ENCODE peak calls at places on chromosomes 3 and 15, in eight cellular contexts. X is sigmoid colon, V is cardiac muscle cell, C is dorsolateral prefrontal cortex, A is ovary, B is fibroblast of pulmonary artery, H is fibroblast of the aortic adventitia, J is astrocyte of the cerebellum. S is an unnamed sample.

GRCh38 chr15:67955256-67955655 is 98.9 kb upstream of the PIAS1 start:
- DNase-seq in V (no peak), X (no peak), A (no peak), C (no peak), B (no peak), H (peak), J (no peak), S (peak)

GRCh38 chr3:185021326-185021725 is 131.5 kb downstream of the C3orf70 start:
- DNase-seq in A (no peak), C (no peak), H (peak), X (no peak), V (no peak), J (no peak), B (no peak), S (peak)

GRCh38 chr15:57652481-57652880 is 54.0 kb upstream of the POLR2M start:
- DNase-seq in B (no peak), C (no peak), H (no peak), J (no peak), V (no peak), X (no peak), A (no peak), S (no peak)

GRCh38 chr3:46946856-46947544 is 29.5 kb downstream of the CCDC12 start:
- DNase-seq in A (no peak), X (no peak), V (no peak), J (no peak), C (no peak), B (peak), H (no peak), S (no peak)

GRCh38 chr3:4492240-4493007 is 724 bp upstream of the ITPR1 start:
- DNase-seq in A (peak), H (peak), J (peak), B (peak), V (peak), C (peak), X (peak), S (peak)

GRCh38 chr3:136350557-136350956 is 100.4 kb downstream of the PCCB start:
- DNase-seq in A (no peak), X (no peak), C (no peak), J (no peak), B (peak), H (peak), V (peak), S (peak)

GRCh38 chr3:173789530-173789929 is 392.0 kb downstream of the NLGN1 start:
- DNase-seq in V (peak), X (no peak), B (peak), C (no peak), H (peak), J (no peak), A (no peak), S (peak)

GRCh38 chr15:77904436-77904821 is 173.1 kb downstream of the TBC1D2B start:
- DNase-seq in V (no peak), B (no peak), C (peak), A (no peak), J (no peak), H (no peak), X (peak), S (no peak)

GRCh38 chr15:66797921-66798320 is 95.9 kb downstream of the SMAD6 start:
- DNase-seq in J (no peak), V (no peak), H (peak), A (no peak), C (no peak), B (no peak), X (no peak), S (peak)

GRCh38 chr3:8651418-8652322 is 7.1 kb upstream of the SSUH2 start:
- DNase-seq in C (no peak), V (no peak), H (no peak), X (peak), B (no peak), A (no peak), J (no peak), S (no peak)

GRCh38 chr15:42101861-42102260 is 7.5 kb upstream of the PLA2G4D start:
- DNase-seq in X (no peak), B (no peak), H (no peak), J (no peak), V (no peak), A (no peak), C (no peak), S (peak)

GRCh38 chr3:61562042-61562809 is 855 bp downstream of the PTPRG start:
- DNase-seq in C (peak), J (no peak), B (peak), X (peak), H (peak), V (peak), A (peak), S (peak)

GRCh38 chr3:61565569-61565968 is 4.2 kb downstream of the PTPRG start:
- DNase-seq in B (no peak), H (no peak), J (no peak), A (no peak), X (no peak), C (no peak), V (no peak), S (no peak)

GRCh38 chr3:61564405-61565059 is 3.2 kb downstream of the PTPRG start:
- DNase-seq in A (peak), B (peak), X (peak), H (peak), V (peak), J (peak), C (peak), S (peak)

GRCh38 chr3:61562810-61563613 is 1.6 kb downstream of the PTPRG start:
- DNase-seq in X (peak), V (peak), A (peak), J (no peak), B (peak), C (peak), H (peak), S (peak)

DNA sequence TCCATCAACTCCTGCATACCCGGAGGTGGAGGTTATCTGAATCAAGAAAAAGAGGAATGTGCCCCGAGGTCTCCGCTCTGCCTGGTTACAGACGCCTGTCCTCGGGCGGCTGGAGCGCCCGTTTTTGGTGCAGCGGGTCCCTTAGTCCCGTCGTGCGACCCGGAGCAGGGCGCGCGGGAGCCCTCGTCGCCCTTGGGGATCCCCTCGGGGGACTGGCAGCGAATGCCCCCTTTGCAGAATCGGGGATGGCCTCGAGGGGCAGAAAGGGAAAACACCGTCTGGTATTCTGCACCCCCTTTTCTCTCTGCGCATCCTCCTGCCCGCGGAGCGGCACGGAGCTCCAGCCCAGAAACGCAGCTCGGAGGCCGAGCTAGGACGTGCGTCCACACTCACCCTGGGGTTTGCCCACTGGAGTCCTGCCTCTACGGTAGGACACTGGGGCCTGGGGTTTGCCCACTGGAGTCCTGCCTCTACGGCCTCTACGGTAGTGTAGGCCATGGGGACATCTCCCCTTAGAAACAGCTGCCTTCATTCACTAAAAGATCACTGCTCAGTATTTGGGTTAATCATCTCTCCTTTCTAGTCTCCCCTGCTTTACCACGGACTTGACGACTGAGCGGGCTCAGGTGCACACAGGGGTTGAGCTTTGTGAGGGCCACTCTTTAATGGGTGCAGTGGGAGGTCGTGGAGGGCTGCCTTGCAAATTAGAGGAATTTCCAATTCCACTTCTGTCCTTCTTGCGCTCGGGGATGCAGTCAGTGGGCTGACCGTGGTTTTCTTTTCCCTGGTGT is 2.4 kb downstream of the PTPRG start:
- DNase-seq in X (no peak), H (no peak), A (peak), V (no peak), C (peak), J (no peak), B (no peak), S (peak)
- H3K4me3 ChIP-seq in X (peak), H (peak), A (peak), V (peak), C (peak), J (peak), B (peak), S (peak)

DNA sequence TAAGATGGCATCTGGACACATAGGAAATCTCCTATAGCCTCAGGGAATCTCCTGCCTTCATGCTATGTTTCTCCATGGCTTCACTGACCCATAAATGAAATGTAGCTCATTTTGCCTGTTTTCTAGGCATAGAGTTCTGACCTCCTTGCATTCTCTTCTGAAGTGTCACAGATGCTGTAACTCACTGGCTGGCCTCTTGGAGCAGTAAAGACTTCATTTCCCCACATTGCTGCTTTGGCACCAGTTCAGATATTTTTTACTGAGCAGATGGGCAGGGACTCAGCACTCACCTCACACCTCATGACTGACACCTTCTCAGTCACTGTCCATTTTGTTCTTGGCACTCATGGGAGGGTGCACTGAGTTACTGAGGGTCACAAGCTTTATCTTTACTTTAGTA is 286.7 kb upstream of the TGFBR2 start:
- DNase-seq in X (no peak), A (no peak), J (no peak), H (peak), C (no peak), B (peak), V (peak), S (peak)
- TF ChIP-seq CTCF in X (peak), A (peak), J (peak), H (peak), C (peak), B (peak), V (peak), S (peak)

DNA sequence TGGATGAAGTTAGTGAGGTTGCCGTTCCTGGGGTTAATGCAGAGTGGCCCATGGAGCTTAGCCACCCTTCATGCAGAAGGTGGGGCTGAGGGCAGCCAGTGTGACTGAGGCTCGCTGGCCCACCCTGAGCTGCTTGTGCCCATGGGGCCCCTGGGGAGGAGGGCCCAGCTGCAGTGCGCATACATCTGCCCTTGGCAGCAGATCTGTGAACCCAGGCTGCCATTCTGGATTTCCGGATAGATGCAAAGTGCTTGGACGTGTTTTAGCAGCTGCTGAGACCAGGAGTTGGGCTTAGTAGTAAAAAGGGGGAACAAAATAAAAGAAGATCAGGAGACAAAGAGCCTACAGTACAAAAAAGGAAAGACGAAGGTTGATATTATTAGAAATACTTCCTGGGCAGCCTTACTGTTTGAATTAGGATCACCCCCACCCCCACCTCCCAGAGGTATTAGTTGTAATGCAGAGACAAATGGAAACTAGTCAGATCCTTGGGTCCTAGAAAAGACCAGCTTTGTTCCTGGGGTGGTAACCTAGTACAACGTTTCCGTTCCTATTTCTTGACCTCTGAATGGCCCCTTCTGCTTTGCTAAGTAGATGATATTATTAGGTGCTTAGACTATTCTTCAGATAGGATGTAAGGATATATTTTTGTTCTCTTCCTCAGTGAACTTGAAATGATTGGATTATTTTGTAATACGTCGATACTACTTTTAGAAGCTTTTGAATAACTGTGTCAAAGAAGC is 70.3 kb downstream of the IGF1R start:
- DNase-seq in C (no peak), H (no peak), V (no peak), X (no peak), B (no peak), J (no peak), A (no peak), S (no peak)
- H3K4me3 ChIP-seq in C (no peak), H (no peak), V (no peak), X (no peak), B (no peak), J (no peak), A (no peak), S (no peak)

GRCh38 chr15:71804695-71805470 is 5.5 kb upstream of the NR2E3 start:
- DNase-seq in C (no peak), J (no peak), B (no peak), H (no peak), A (no peak), X (no peak), V (no peak), S (no peak)

GRCh38 chr15:71800835-71801745 is 9.3 kb upstream of the NR2E3 start:
- DNase-seq in H (peak), B (peak), A (no peak), V (peak), J (peak), X (no peak), C (no peak), S (peak)

GRCh38 chr15:71804226-71804625 is 6.1 kb upstream of the NR2E3 start:
- DNase-seq in J (no peak), X (no peak), H (no peak), A (no peak), C (no peak), B (no peak), V (no peak), S (no peak)

GRCh38 chr15:71801935-71802655 is 8.3 kb upstream of the NR2E3 start:
- DNase-seq in X (no peak), J (no peak), H (no peak), C (no peak), A (no peak), B (no peak), V (no peak), S (no peak)

DNA sequence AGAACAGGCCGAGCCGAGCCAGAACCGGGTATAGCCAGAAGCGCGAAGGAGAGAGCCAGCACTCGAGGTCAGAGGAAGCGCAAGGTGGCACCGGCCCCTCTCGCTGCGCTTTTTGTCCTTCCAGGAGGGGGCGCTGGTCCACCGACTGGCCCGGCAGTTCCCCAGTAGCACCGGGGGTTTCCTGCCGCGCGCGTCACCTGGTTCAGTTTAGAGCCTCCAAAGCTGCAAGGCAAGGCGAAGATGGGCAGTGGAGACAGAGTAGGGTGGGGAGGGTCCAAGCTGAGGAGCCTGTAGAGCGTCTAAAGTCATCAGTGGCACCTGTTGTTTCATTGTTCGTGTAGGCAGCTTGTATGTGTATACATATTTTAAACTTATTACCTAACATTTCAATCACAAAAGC is 7.6 kb upstream of the NR2E3 start:
- DNase-seq in C (no peak), X (no peak), J (no peak), H (no peak), V (no peak), A (no peak), B (no peak), S (no peak)
- TF ChIP-seq CTCF in C (no peak), X (no peak), J (peak), H (peak), V (peak), A (no peak), B (peak), S (peak)

GRCh38 chr3:23041918-23042696 is 161.0 kb upstream of the UBE2E2 start:
- DNase-seq in B (no peak), C (no peak), V (peak), A (no peak), H (peak), J (no peak), X (no peak), S (peak)
- H3K4me3 ChIP-seq in B (no peak), C (no peak), V (no peak), A (no peak), H (no peak), J (no peak), X (no peak), S (no peak)

DNA sequence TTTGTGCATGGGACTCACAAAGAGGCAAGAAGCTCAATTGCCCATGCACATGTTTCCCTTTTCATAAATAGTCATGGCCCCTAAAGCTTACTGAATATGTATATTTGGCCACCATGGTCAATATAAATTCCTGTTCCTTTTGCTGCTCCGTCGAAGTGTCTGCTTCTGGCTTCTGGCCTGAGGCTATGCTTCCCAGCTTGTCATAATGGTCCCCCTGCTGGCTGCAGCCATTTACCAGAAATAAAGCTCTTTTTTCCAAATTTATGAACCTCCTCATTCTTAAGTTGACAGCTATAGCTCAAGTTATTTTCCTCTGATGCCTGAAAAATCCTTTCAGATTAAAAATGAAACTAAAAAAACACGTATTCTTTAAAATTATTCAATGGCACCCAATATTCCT is 602.1 kb downstream of the VGLL3 start:
- DNase-seq in J (no peak), X (no peak), H (no peak), V (no peak), A (no peak), C (no peak), B (no peak), S (no peak)
- TF ChIP-seq CTCF in J (no peak), X (no peak), H (no peak), V (no peak), A (no peak), C (no peak), B (no peak), S (no peak)

GRCh38 chr15:90004671-90005070 is 3.5 kb downstream of the ZNF710 start:
- DNase-seq in V (peak), H (peak), B (peak), A (no peak), X (peak), C (no peak), J (peak), S (peak)
- H3K4me3 ChIP-seq in V (no peak), H (peak), B (no peak), A (no peak), X (no peak), C (no peak), J (no peak), S (peak)